ENCODE peak calls at places on chromosomes 6 and 20, in eight cellular contexts. W, P, A, K, Y, X, S and Q are unnamed samples.

GRCh38 chr20:47875302-47876025 is 90.2 kb upstream of the SULF2 start:
- DNase-seq in W (no peak), P (no peak), A (no peak), K (no peak), Y (no peak), X (no peak), S (no peak), Q (no peak)

GRCh38 chr6:69914015-69914485 is 47.7 kb downstream of the COL19A1 start:
- DNase-seq in W (no peak), P (no peak), A (no peak), K (no peak), Y (no peak), X (no peak), S (no peak), Q (no peak)

GRCh38 chr20:51639206-51639832 is 96.8 kb upstream of the NFATC2 start:
- DNase-seq in W (peak), P (peak), A (peak), K (no peak), Y (peak), X (peak), S (peak), Q (no peak)

GRCh38 chr6:101163611-101164010 is 229.9 kb upstream of the GRIK2 start:
- DNase-seq in W (no peak), P (no peak), A (no peak), K (no peak), Y (no peak), X (no peak), S (peak), Q (no peak)

GRCh38 chr6:50699086-50699886 is 14.0 kb upstream of the TFAP2D start:
- DNase-seq in W (no peak), P (no peak), A (no peak), K (no peak), Y (no peak), X (no peak), S (no peak), Q (no peak)

GRCh38 chr6:157868835-157869234 is 45.8 kb downstream of the SNX9 start:
- DNase-seq in W (no peak), P (no peak), A (no peak), K (no peak), Y (no peak), X (no peak), S (no peak), Q (no peak)

GRCh38 chr20:62344782-62345181 is 22.3 kb downstream of the LAMA5 start:
- DNase-seq in W (no peak), P (no peak), A (no peak), K (no peak), Y (no peak), X (no peak), S (no peak), Q (no peak)

GRCh38 chr20:42027746-42028268 is 409.6 kb upstream of the CHD6 start:
- DNase-seq in W (peak), P (no peak), A (no peak), K (no peak), Y (no peak), X (no peak), S (peak), Q (no peak)

GRCh38 chr6:111938710-111939109 is 65.5 kb upstream of the FYN start:
- DNase-seq in W (no peak), P (no peak), A (peak), K (no peak), Y (no peak), X (no peak), S (peak), Q (no peak)

GRCh38 chr6:105191351-105191750 is 11.5 kb upstream of the POPDC3 start:
- DNase-seq in W (no peak), P (no peak), A (no peak), K (no peak), Y (no peak), X (no peak), S (no peak), Q (no peak)

GRCh38 chr20:59253779-59254319 is 46.6 kb upstream of the EDN3 start:
- DNase-seq in W (no peak), P (no peak), A (no peak), K (no peak), Y (peak), X (peak), S (peak), Q (no peak)

GRCh38 chr6:5967594-5967993 is 39.1 kb downstream of the NRN1 start:
- DNase-seq in W (no peak), P (no peak), A (no peak), K (no peak), Y (no peak), X (peak), S (no peak), Q (no peak)

GRCh38 chr6:13614926-13615801 is at the start of gene NOL7:
- DNase-seq in W (peak), P (peak), A (peak), K (peak), Y (peak), X (peak), S (peak), Q (peak)

GRCh38 chr6:56491606-56492328 is 150.9 kb downstream of the DST start:
- DNase-seq in W (no peak), P (no peak), A (no peak), K (no peak), Y (no peak), X (no peak), S (peak), Q (no peak)

GRCh38 chr20:17627101-17627950 is 54.7 kb downstream of the RRBP1 start:
- DNase-seq in W (no peak), P (no peak), A (no peak), K (no peak), Y (no peak), X (no peak), S (no peak), Q (no peak)